ENCODE peak calls at places on chromosome 15, in eight cellular contexts. One of them, this sample, is unnamed.

GRCh38 chr15:44811347-44811746 is 75.0 kb downstream of the TRIM69 start:
- DNase-seq in esophagus squamous epithelium: no peak
- DNase-seq in colonic mucosa: peak; percentile 67
- DNase-seq in left ventricle myocardium inferior: no peak
- DNase-seq in cardiac muscle cell: no peak
- DNase-seq in tibial nerve: no peak
- DNase-seq in A673: no peak
- DNase-seq in ascending aorta: no peak
- DNase-seq in this sample: no peak

GRCh38 chr15:40550381-40551037 is 14.3 kb downstream of the CCDC32 start:
- DNase-seq in esophagus squamous epithelium: no peak
- DNase-seq in colonic mucosa: no peak
- DNase-seq in left ventricle myocardium inferior: no peak
- DNase-seq in cardiac muscle cell: no peak
- DNase-seq in tibial nerve: no peak
- DNase-seq in A673: no peak
- DNase-seq in ascending aorta: no peak
- DNase-seq in this sample: no peak

GRCh38 chr15:70597056-70597603 is 166.2 kb downstream of the UACA start:
- DNase-seq in esophagus squamous epithelium: no peak
- DNase-seq in colonic mucosa: no peak
- DNase-seq in left ventricle myocardium inferior: no peak
- DNase-seq in cardiac muscle cell: peak; percentile 59
- DNase-seq in tibial nerve: no peak
- DNase-seq in A673: no peak
- DNase-seq in ascending aorta: no peak
- DNase-seq in this sample: no peak

GRCh38 chr15:94412979-94413741 is 181.8 kb downstream of the MCTP2 start:
- DNase-seq in esophagus squamous epithelium: no peak
- DNase-seq in colonic mucosa: peak; percentile 47
- DNase-seq in left ventricle myocardium inferior: no peak
- DNase-seq in cardiac muscle cell: peak; percentile 58
- DNase-seq in tibial nerve: no peak
- DNase-seq in A673: peak; percentile 51
- DNase-seq in ascending aorta: no peak
- DNase-seq in this sample: no peak

GRCh38 chr15:36897834-36898233 is 202.5 kb downstream of the MEIS2 start:
- DNase-seq in esophagus squamous epithelium: no peak
- DNase-seq in colonic mucosa: no peak
- DNase-seq in left ventricle myocardium inferior: no peak
- DNase-seq in cardiac muscle cell: no peak
- DNase-seq in tibial nerve: no peak
- DNase-seq in A673: no peak
- DNase-seq in ascending aorta: no peak
- DNase-seq in this sample: no peak

GRCh38 chr15:55714064-55714463 is 28.9 kb downstream of the PRTG start:
- DNase-seq in esophagus squamous epithelium: no peak
- DNase-seq in colonic mucosa: no peak
- DNase-seq in left ventricle myocardium inferior: no peak
- DNase-seq in cardiac muscle cell: no peak
- DNase-seq in tibial nerve: no peak
- DNase-seq in A673: no peak
- DNase-seq in ascending aorta: no peak
- DNase-seq in this sample: no peak

GRCh38 chr15:73857193-73857920 is 16.0 kb upstream of the TBC1D21 start:
- DNase-seq in esophagus squamous epithelium: no peak
- DNase-seq in colonic mucosa: no peak
- DNase-seq in left ventricle myocardium inferior: no peak
- DNase-seq in cardiac muscle cell: no peak
- DNase-seq in tibial nerve: no peak
- DNase-seq in A673: no peak
- DNase-seq in ascending aorta: no peak
- DNase-seq in this sample: no peak

GRCh38 chr15:48644827-48645557 is 517 bp downstream of the FBN1 start:
- DNase-seq in esophagus squamous epithelium: no peak
- DNase-seq in colonic mucosa: no peak
- DNase-seq in left ventricle myocardium inferior: peak; percentile 49
- DNase-seq in cardiac muscle cell: peak; percentile 56
- DNase-seq in tibial nerve: no peak
- DNase-seq in A673: peak; percentile 84
- DNase-seq in ascending aorta: no peak
- DNase-seq in this sample: no peak

GRCh38 chr15:71011503-71012155 is 103.6 kb upstream of the THSD4 start:
- DNase-seq in esophagus squamous epithelium: no peak
- DNase-seq in colonic mucosa: peak; percentile 23
- DNase-seq in left ventricle myocardium inferior: no peak
- DNase-seq in cardiac muscle cell: peak; percentile 46
- DNase-seq in tibial nerve: peak; percentile 16
- DNase-seq in A673: peak; percentile 45
- DNase-seq in ascending aorta: no peak
- DNase-seq in this sample: peak; percentile 60

GRCh38 chr15:33309602-33310276 is 1.0 kb upstream of the RYR3 start:
- DNase-seq in esophagus squamous epithelium: no peak
- DNase-seq in colonic mucosa: peak; percentile 20
- DNase-seq in left ventricle myocardium inferior: no peak
- DNase-seq in cardiac muscle cell: peak; percentile 63
- DNase-seq in tibial nerve: no peak
- DNase-seq in A673: peak; percentile 14
- DNase-seq in ascending aorta: no peak
- DNase-seq in this sample: no peak

GRCh38 chr15:36501063-36501678 is 78.3 kb upstream of the CDIN1 start:
- DNase-seq in esophagus squamous epithelium: no peak
- DNase-seq in colonic mucosa: peak; percentile 25
- DNase-seq in left ventricle myocardium inferior: no peak
- DNase-seq in cardiac muscle cell: peak; percentile 83
- DNase-seq in tibial nerve: peak; percentile 18
- DNase-seq in A673: peak; percentile 78
- DNase-seq in ascending aorta: no peak
- DNase-seq in this sample: peak; percentile 61

GRCh38 chr15:26967719-26968269 is 3.2 kb upstream of the GABRG3 start:
- DNase-seq in esophagus squamous epithelium: no peak
- DNase-seq in colonic mucosa: no peak
- DNase-seq in left ventricle myocardium inferior: no peak
- DNase-seq in cardiac muscle cell: peak; percentile 40
- DNase-seq in tibial nerve: no peak
- DNase-seq in A673: no peak
- DNase-seq in ascending aorta: no peak
- DNase-seq in this sample: no peak

GRCh38 chr15:60384052-60384451 is 13.7 kb downstream of the ANXA2 start:
- DNase-seq in esophagus squamous epithelium: no peak
- DNase-seq in colonic mucosa: no peak
- DNase-seq in left ventricle myocardium inferior: no peak
- DNase-seq in cardiac muscle cell: no peak
- DNase-seq in tibial nerve: no peak
- DNase-seq in A673: no peak
- DNase-seq in ascending aorta: no peak
- DNase-seq in this sample: peak; percentile 39

GRCh38 chr15:57873564-57874209 is 167.2 kb downstream of the POLR2M start:
- DNase-seq in esophagus squamous epithelium: no peak
- DNase-seq in colonic mucosa: no peak
- DNase-seq in left ventricle myocardium inferior: no peak
- DNase-seq in cardiac muscle cell: no peak
- DNase-seq in tibial nerve: no peak
- DNase-seq in A673: peak; percentile 50
- DNase-seq in ascending aorta: no peak
- DNase-seq in this sample: peak; percentile 58

GRCh38 chr15:70447511-70447910 is 315.8 kb downstream of the UACA start:
- DNase-seq in esophagus squamous epithelium: no peak
- DNase-seq in colonic mucosa: no peak
- DNase-seq in left ventricle myocardium inferior: no peak
- DNase-seq in cardiac muscle cell: no peak
- DNase-seq in tibial nerve: no peak
- DNase-seq in A673: no peak
- DNase-seq in ascending aorta: no peak
- DNase-seq in this sample: no peak

GRCh38 chr15:71581406-71581930 is 228.9 kb upstream of the NR2E3 start:
- DNase-seq in esophagus squamous epithelium: no peak
- DNase-seq in colonic mucosa: no peak
- DNase-seq in left ventricle myocardium inferior: no peak
- DNase-seq in cardiac muscle cell: no peak
- DNase-seq in tibial nerve: no peak
- DNase-seq in A673: no peak
- DNase-seq in ascending aorta: no peak
- DNase-seq in this sample: no peak

GRCh38 chr15:90320062-90320884 is 31.8 kb upstream of the ZNF774 start:
- DNase-seq in esophagus squamous epithelium: no peak
- DNase-seq in colonic mucosa: peak; percentile 79
- DNase-seq in left ventricle myocardium inferior: peak; percentile 73
- DNase-seq in cardiac muscle cell: peak; percentile 90
- DNase-seq in tibial nerve: peak; percentile 63
- DNase-seq in A673: peak; percentile 93
- DNase-seq in ascending aorta: peak; percentile 36
- DNase-seq in this sample: peak; percentile 86

DNA sequence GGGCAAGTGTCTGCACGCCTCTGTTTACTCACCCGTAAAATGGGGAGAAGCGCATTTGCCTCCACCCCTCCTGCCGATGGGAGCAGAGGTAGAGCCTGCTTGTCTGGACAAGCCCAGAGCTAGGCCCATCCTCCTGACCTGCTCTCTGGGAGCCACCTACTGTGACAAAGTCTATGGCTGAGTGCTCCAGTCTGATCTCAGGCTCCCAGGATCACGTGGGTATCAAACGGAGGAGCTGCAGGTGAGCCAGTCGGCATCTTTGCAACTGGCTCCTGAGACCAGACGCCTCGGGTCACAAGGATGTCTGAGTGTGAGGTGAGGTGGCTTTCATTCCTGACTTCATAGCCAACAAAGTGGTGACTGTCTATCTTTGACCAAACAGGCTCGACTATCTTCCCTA is 2.1 kb upstream of the ALDH1A3 start:
- DNase-seq in esophagus squamous epithelium: no peak
- DNase-seq in colonic mucosa: no peak
- DNase-seq in left ventricle myocardium inferior: no peak
- DNase-seq in cardiac muscle cell: no peak
- DNase-seq in tibial nerve: no peak
- DNase-seq in A673: no peak
- DNase-seq in ascending aorta: no peak
- DNase-seq in this sample: no peak
- H3K27me3 ChIP-seq in esophagus squamous epithelium: no peaks in the 10 kb centered on the region
- H3K27me3 ChIP-seq in colonic mucosa: peaks cover 31% of the 10 kb centered on the region
- H3K27me3 ChIP-seq in left ventricle myocardium inferior: peaks cover 85% of the 10 kb centered on the region
- H3K27me3 ChIP-seq in cardiac muscle cell: peaks cover 93% of the 10 kb centered on the region
- H3K27me3 ChIP-seq in tibial nerve: no peaks in the 10 kb centered on the region
- H3K27me3 ChIP-seq in A673: peaks cover 40% of the 10 kb centered on the region
- H3K27me3 ChIP-seq in ascending aorta: peaks cover 7% of the 10 kb centered on the region
- H3K27me3 ChIP-seq in this sample: peaks cover 25% of the 10 kb centered on the region

GRCh38 chr15:78103406-78104118 is 11.2 kb downstream of the SH2D7 start:
- DNase-seq in esophagus squamous epithelium: no peak
- DNase-seq in colonic mucosa: no peak
- DNase-seq in left ventricle myocardium inferior: peak; percentile 32
- DNase-seq in cardiac muscle cell: no peak
- DNase-seq in tibial nerve: no peak
- DNase-seq in A673: no peak
- DNase-seq in ascending aorta: no peak
- DNase-seq in this sample: no peak

GRCh38 chr15:78101423-78102105 is 9.2 kb downstream of the SH2D7 start:
- DNase-seq in esophagus squamous epithelium: no peak
- DNase-seq in colonic mucosa: no peak
- DNase-seq in left ventricle myocardium inferior: no peak
- DNase-seq in cardiac muscle cell: no peak
- DNase-seq in tibial nerve: no peak
- DNase-seq in A673: no peak
- DNase-seq in ascending aorta: no peak
- DNase-seq in this sample: no peak

GRCh38 chr15:78100886-78101285 is 8.5 kb downstream of the SH2D7 start:
- DNase-seq in esophagus squamous epithelium: no peak
- DNase-seq in colonic mucosa: no peak
- DNase-seq in left ventricle myocardium inferior: no peak
- DNase-seq in cardiac muscle cell: no peak
- DNase-seq in tibial nerve: no peak
- DNase-seq in A673: no peak
- DNase-seq in ascending aorta: no peak
- DNase-seq in this sample: no peak

GRCh38 chr15:78102741-78103140 is 10.4 kb downstream of the SH2D7 start:
- DNase-seq in esophagus squamous epithelium: no peak
- DNase-seq in colonic mucosa: no peak
- DNase-seq in left ventricle myocardium inferior: no peak
- DNase-seq in cardiac muscle cell: no peak
- DNase-seq in tibial nerve: no peak
- DNase-seq in A673: no peak
- DNase-seq in ascending aorta: no peak
- DNase-seq in this sample: no peak

DNA sequence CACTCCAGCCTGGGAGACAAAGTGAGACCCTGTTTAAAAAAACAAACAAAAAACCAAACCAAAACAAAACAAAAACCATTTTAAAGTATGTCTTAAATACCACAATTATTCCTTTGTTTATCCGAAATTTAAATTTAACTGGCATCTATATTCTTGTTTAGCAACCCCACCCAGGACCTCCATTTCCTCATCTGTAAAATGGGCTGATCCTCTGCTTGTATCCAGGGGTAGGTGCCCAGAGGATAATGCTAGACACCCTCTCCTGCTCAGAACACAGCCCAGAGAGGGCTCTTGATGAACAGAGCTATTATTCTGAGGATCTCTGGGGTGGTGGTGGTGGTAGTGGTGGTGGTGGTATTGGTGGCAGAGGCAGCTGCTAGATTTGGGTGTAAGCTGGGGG is 9.8 kb downstream of the SH2D7 start:
- DNase-seq in esophagus squamous epithelium: no peak
- DNase-seq in colonic mucosa: no peak
- DNase-seq in left ventricle myocardium inferior: no peak
- DNase-seq in cardiac muscle cell: no peak
- DNase-seq in tibial nerve: no peak
- DNase-seq in A673: no peak
- DNase-seq in ascending aorta: no peak
- DNase-seq in this sample: no peak
- H3K27ac ChIP-seq in esophagus squamous epithelium: no peak overlapping the region
- H3K27ac ChIP-seq in colonic mucosa: no peak overlapping the region
- H3K27ac ChIP-seq in left ventricle myocardium inferior: no peak overlapping the region
- H3K27ac ChIP-seq in cardiac muscle cell: no peak overlapping the region
- H3K27ac ChIP-seq in tibial nerve: no peak overlapping the region
- H3K27ac ChIP-seq in A673: no peak overlapping the region
- H3K27ac ChIP-seq in ascending aorta: no peak overlapping the region
- H3K27ac ChIP-seq in this sample: no peak overlapping the region

DNA sequence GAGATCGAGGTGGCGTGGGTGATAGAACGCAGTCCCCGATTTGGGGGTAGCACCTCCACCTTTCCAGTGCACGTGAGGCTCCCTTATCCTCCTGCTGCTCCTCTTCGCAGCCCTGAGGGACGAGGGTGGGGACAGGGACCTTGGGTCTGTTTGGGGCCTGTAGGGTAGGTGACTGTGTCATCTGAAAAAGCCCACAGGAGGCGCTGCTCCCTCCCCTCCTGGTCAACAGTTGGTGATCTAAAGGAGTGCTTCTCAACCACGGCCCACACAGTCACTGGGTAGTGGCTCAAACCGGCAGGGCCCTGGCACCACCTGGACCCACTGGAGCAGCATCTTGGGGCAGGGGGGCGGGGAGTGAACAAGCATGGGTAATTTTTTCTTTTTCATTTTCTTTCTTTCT is 7.1 kb downstream of the LRRK1 start:
- DNase-seq in esophagus squamous epithelium: no peak
- DNase-seq in colonic mucosa: peak; percentile 16
- DNase-seq in left ventricle myocardium inferior: no peak
- DNase-seq in cardiac muscle cell: no peak
- DNase-seq in tibial nerve: no peak
- DNase-seq in A673: no peak
- DNase-seq in ascending aorta: no peak
- DNase-seq in this sample: no peak
- TF ChIP-seq CTCF in esophagus squamous epithelium: no peak
- TF ChIP-seq CTCF in colonic mucosa: no peak
- TF ChIP-seq CTCF in left ventricle myocardium inferior: no peak
- TF ChIP-seq CTCF in cardiac muscle cell: peak; percentile 6
- TF ChIP-seq CTCF in tibial nerve: no peak
- TF ChIP-seq CTCF in A673: no peak
- TF ChIP-seq CTCF in ascending aorta: no peak
- TF ChIP-seq CTCF in this sample: peak; percentile 25

GRCh38 chr15:65101418-65101890 is 13.5 kb downstream of the UBAP1L start:
- DNase-seq in esophagus squamous epithelium: no peak
- DNase-seq in colonic mucosa: peak; percentile 86
- DNase-seq in left ventricle myocardium inferior: peak; percentile 58
- DNase-seq in cardiac muscle cell: peak; percentile 89
- DNase-seq in tibial nerve: peak; percentile 76
- DNase-seq in A673: peak; percentile 80
- DNase-seq in ascending aorta: no peak
- DNase-seq in this sample: peak; percentile 65
- H3K27me3 ChIP-seq in esophagus squamous epithelium: no peaks in the 10 kb centered on the region
- H3K27me3 ChIP-seq in colonic mucosa: no peaks in the 10 kb centered on the region
- H3K27me3 ChIP-seq in left ventricle myocardium inferior: no peaks in the 10 kb centered on the region
- H3K27me3 ChIP-seq in cardiac muscle cell: peaks cover 9% of the 10 kb centered on the region
- H3K27me3 ChIP-seq in tibial nerve: no peaks in the 10 kb centered on the region
- H3K27me3 ChIP-seq in A673: no peaks in the 10 kb centered on the region
- H3K27me3 ChIP-seq in ascending aorta: no peaks in the 10 kb centered on the region
- H3K27me3 ChIP-seq in this sample: no peaks in the 10 kb centered on the region